ENCODE peak calls at places on chromosome 14, in four cellular contexts. N, E, Z and I are unnamed samples.

GRCh38 chr14:63542231-63542999 is 762 bp downstream of the PPP2R5E start:
- DNase-seq in N (peak; percentile 34), E (peak; percentile 26), Z (no peak), I (no peak)

GRCh38 chr14:68704736-68705720 is 87.8 kb downstream of the ZFP36L1 start:
- DNase-seq in N (peak; percentile 63), E (peak; percentile 52), Z (no peak), I (no peak)

GRCh38 chr14:98498019-98498885 is 773.7 kb downstream of the BCL11B start:
- DNase-seq in N (peak; percentile 89), E (no peak), Z (no peak), I (no peak)

GRCh38 chr14:68937790-68938514 is 41.1 kb downstream of the ACTN1 start:
- DNase-seq in N (peak; percentile 59), E (peak; percentile 36), Z (peak; percentile 52), I (no peak)

GRCh38 chr14:31926123-31926522 is 151.0 kb upstream of the ARHGAP5 start:
- DNase-seq in N (no peak), E (peak; percentile 67), Z (peak; percentile 46), I (no peak)

GRCh38 chr14:104138098-104138890 is at the start of gene KIF26A:
- DNase-seq in N (no peak), E (no peak), Z (no peak), I (no peak)

GRCh38 chr14:68164723-68165122 is 345.1 kb downstream of the RAD51B start:
- DNase-seq in N (no peak), E (no peak), Z (no peak), I (no peak)

GRCh38 chr14:50615566-50615965 is 52.5 kb downstream of the SAV1 start:
- DNase-seq in N (no peak), E (no peak), Z (no peak), I (no peak)

GRCh38 chr14:51304956-51305355 is 64.9 kb downstream of the TMX1 start:
- DNase-seq in N (peak; percentile 93), E (peak; percentile 97), Z (peak; percentile 97), I (peak; percentile 83)

DNA sequence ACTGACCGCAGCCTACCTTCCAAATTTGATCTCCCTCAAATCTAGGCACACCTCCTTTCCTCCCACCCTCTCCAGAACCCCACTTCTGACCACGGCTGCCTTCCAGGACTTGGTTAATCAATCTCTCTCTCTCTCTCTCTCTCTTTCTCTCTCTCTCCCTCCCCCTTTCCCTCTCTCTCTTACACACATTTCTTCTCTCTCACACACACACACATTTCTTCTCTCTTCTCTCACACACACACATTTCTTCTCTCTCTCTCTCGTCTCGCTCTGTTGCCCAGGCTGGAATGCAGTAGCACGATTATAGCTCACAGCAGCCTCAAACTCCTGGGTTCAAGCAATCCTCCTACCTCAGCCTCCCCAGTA is 521 bp upstream of the GMFB start:
- DNase-seq in N (no peak), E (no peak), Z (no peak), I (no peak)
- H3K4me3 ChIP-seq in N (peak overlapping the region; percentile 29), E (peak overlapping the region; percentile 92), Z (peak overlapping the region; percentile 74), I (peak overlapping the region; percentile 93)

DNA sequence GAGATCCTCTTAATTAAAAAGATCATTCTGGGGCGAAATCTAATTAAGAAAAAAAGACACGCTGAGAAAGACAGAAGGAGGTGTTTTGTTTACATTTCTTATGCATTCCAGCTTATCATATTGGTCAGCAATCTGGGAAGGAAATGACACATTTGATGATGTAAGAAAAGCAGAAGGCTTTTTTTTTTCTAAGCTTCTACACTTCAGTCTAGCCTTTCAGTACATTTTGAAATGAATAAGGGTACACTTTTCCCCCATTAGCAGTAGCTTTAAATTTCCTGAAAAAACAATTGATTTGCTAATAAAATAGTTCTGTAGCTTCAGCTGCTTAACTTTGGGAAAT is 5.9 kb upstream of the GSC start:
- DNase-seq in N (no peak), E (peak; percentile 48), Z (no peak), I (no peak)
- TF ChIP-seq CTCF in N (no peak), E (no peak), Z (no peak), I (no peak)

DNA sequence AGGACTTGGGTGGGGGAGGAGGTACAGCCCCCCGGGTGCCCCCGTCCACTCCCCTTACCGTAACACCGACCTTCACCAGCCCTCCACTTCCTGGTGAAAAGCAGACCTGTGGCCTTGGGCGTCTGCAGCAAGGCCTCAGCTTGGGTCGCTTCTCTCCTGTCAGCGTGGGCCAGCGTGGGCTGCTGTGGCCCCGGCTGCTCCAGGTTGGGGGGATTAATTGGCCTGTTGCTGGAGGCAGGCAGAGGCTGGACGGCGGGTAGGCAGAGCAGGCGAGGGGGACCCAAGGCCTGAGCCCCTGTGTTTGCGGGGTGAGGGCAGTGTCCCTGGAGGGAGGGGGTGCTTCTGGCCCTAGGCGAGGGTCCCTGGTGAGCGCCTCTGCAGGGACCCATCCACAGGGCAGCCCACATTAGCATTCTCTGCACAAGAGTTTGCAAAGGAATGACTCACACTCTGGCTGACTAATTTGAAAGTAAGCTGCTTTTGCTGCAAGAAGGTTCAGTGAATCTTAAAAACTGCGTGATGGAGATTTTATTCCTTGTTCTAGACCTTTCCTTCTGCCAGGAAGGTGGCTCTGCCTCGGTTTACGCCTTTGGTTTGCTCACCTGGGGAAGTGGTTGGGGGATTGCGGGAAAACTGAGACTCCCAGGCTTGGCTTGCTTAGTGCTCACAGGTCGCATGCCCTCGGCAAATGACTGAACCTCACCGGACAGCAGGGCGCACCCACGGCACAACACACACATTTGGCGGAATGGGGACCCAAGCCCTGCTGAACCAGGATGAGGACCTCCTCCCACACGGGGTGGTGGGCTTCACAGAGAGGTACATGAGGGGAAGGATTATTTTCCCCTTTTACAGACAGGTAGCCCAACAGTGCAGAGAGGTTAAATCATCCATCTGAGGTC is 37.8 kb upstream of the DLK1 start:
- DNase-seq in N (peak; percentile 48), E (peak; percentile 57), Z (peak; percentile 83), I (no peak)
- H3K4me3 ChIP-seq in N (no peak overlapping the region), E (no peak overlapping the region), Z (no peak overlapping the region), I (no peak overlapping the region)

DNA sequence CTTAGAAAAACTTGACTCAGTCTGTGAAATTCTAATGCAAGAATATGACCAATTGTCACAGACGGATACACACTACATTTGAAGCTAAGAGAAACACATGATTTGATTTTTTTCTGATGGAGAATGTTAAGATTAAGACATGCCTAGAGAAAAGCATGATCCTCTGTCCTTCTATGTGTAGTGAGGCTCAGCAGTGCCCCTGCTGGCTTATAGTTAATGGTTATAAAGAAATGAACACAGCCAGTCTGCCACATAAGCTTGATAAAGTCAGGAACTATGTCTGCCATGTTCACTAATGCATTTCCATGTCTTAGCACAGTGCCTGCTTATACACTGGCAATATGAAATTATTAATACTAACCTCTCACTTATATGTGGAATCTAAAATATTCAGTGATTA is 168.1 kb upstream of the DAAM1 start:
- DNase-seq in N (peak; percentile 20), E (peak; percentile 62), Z (peak; percentile 43), I (no peak)
- TF ChIP-seq CTCF in N (peak; percentile 60), E (peak; percentile 56), Z (peak; percentile 66), I (peak; percentile 72)

DNA sequence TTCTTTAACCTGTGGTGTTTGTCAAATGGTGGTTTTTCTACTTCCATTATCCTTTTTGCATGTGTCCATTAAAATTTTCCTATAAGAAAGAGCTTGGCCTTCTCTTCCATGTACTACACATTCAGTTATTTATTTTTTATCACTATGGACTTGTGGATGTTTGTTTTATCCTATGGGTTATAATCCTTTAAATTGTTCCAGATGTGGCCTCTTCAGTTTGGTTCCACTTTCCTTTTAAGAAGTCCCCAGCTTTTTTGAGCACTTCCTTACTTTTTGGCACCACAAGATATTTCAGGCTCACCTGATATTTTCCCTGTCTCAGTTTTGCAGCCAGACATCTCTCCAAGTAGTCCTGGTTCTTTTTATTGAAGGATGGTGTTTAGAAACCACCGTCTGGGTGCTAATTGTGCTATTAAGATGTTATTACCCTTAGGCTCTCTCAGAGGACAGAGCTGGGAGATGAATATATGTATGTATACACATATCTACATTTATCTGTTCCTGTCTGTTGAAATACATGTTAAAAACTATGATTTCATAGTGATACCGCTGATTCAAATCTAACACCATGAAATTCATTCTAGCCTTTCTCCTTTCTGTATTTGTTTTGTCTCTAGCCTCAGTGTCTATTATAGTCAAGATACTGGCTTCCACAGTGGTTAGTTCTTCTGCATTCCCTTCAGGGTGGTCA is 408.5 kb upstream of the RGS6 start:
- DNase-seq in N (no peak), E (no peak), Z (peak; percentile 33), I (no peak)
- H3K4me3 ChIP-seq in N (no peak overlapping the region), E (no peak overlapping the region), Z (no peak overlapping the region), I (no peak overlapping the region)

GRCh38 chr14:26398616-26399015 is 199.2 kb downstream of the NOVA1 start:
- DNase-seq in N (no peak), E (no peak), Z (no peak), I (no peak)

GRCh38 chr14:26401170-26401968 is 196.5 kb downstream of the NOVA1 start:
- DNase-seq in N (no peak), E (no peak), Z (no peak), I (no peak)

GRCh38 chr14:26404927-26405326 is 192.9 kb downstream of the NOVA1 start:
- DNase-seq in N (no peak), E (no peak), Z (no peak), I (no peak)

GRCh38 chr14:26402126-26402525 is 195.7 kb downstream of the NOVA1 start:
- DNase-seq in N (no peak), E (no peak), Z (no peak), I (no peak)

GRCh38 chr14:26403760-26404159 is 194.1 kb downstream of the NOVA1 start:
- DNase-seq in N (no peak), E (peak; percentile 9), Z (no peak), I (no peak)
- TF ChIP-seq CTCF in N (no peak), E (no peak), Z (no peak), I (no peak)

DNA sequence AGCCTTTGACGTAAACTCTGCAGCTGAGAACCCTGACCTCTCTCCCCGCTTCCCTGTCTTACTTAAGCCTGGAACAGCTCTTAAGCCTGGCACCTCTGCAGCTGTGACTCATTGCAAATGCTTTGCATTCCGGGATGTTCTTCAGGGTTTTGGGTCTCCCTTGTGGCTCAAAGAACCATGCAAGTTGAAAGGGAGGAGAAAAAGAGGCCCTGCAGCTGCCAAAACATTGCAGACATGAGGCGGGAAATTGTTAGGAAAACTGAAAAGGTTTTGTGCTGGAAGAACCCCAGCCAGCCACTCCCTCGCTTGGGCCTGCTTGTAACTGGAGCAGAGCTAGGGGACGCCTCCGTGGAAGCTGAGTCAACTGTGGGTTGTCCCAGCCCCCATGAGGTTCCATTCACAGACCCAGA is 60.2 kb upstream of the FERMT2 start:
- DNase-seq in N (peak; percentile 82), E (peak; percentile 99), Z (peak; percentile 97), I (peak; percentile 23)
- H3K4me3 ChIP-seq in N (no peak overlapping the region), E (no peak overlapping the region), Z (no peak overlapping the region), I (no peak overlapping the region)

GRCh38 chr14:20440882-20441281 is 4.9 kb upstream of the KLHL33 start:
- DNase-seq in N (no peak), E (no peak), Z (no peak), I (no peak)
- TF ChIP-seq CTCF in N (no peak), E (no peak), Z (no peak), I (peak; percentile 4)

DNA sequence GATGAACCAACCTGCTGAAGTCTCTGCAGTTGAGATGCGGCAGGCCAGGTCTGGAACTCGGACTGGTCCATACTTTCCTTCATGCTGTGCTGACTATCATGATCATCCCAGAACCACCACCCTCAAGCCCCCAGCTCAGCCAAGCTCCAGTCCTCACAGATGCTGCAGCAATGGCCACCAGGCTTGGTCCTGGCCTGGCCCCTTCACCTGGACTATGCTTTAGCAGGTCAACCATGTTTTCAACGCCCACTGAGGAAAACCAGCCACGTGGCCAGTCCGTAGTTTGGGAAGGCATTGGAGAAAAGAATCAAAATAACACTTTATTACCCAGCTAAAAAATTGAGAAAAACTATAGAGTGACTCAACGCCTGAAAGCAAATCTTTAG is 1.4 kb downstream of the GPR68 start:
- DNase-seq in N (no peak), E (no peak), Z (no peak), I (no peak)
- H3K4me3 ChIP-seq in N (no peak overlapping the region), E (no peak overlapping the region), Z (no peak overlapping the region), I (no peak overlapping the region)